ENCODE peak calls at places on chromosomes 13 and 19, in four cellular contexts. J is SJSA1, Q is heart left ventricle, P is IMR-90. K is an unnamed sample.

GRCh38 chr13:113641426-113641825 is 16.6 kb downstream of the ATP4B start:
- DNase-seq in J (no peak), Q (no peak), P (no peak), K (no peak)

GRCh38 chr13:73849292-73849691 is 284.9 kb downstream of the KLF12 start:
- DNase-seq in J (peak; percentile 26), Q (no peak), P (peak; percentile 52), K (peak; percentile 23)

GRCh38 chr19:42355896-42356295 is 30.5 kb downstream of the MEGF8 start:
- DNase-seq in J (no peak), Q (no peak), P (no peak), K (no peak)

GRCh38 chr19:18607222-18608101 is 863 bp upstream of the CRLF1 start:
- DNase-seq in J (no peak), Q (no peak), P (no peak), K (no peak)

GRCh38 chr13:81929988-81930387 is 1589.1 kb upstream of the SPRY2 start:
- DNase-seq in J (no peak), Q (no peak), P (no peak), K (no peak)

GRCh38 chr13:20716951-20717350 is 13.5 kb downstream of the IL17D start:
- DNase-seq in J (no peak), Q (no peak), P (no peak), K (no peak)

GRCh38 chr13:36766295-36766694 is 52.7 kb upstream of the RFXAP start:
- DNase-seq in J (peak; percentile 49), Q (no peak), P (peak; percentile 47), K (no peak)

GRCh38 chr19:4025317-4025716 is 17.8 kb downstream of the PIAS4 start:
- DNase-seq in J (no peak), Q (no peak), P (no peak), K (no peak)

GRCh38 chr19:39355253-39355652 is 13.0 kb downstream of the SAMD4B start:
- DNase-seq in J (no peak), Q (no peak), P (no peak), K (no peak)

GRCh38 chr13:68982961-68983619 is 1124.5 kb upstream of the ATXN8OS start:
- DNase-seq in J (no peak), Q (no peak), P (no peak), K (no peak)

GRCh38 chr13:27403252-27403678 is 21.2 kb upstream of the GTF3A start:
- DNase-seq in J (peak; percentile 47), Q (no peak), P (peak; percentile 65), K (peak; percentile 82)

GRCh38 chr13:30422056-30422914 is at the start of gene UBE2L5:
- DNase-seq in J (peak; percentile 55), Q (peak; percentile 82), P (peak; percentile 74), K (peak; percentile 89)

GRCh38 chr13:40799508-40799907 is 10.1 kb downstream of the SLC25A15 start:
- DNase-seq in J (no peak), Q (no peak), P (no peak), K (no peak)

GRCh38 chr19:7978196-7978825 is 27.1 kb downstream of the ELAVL1 start:
- DNase-seq in J (no peak), Q (no peak), P (peak; percentile 7), K (no peak)

GRCh38 chr13:107824636-107825035 is 390.7 kb downstream of the LIG4 start:
- DNase-seq in J (no peak), Q (no peak), P (no peak), K (no peak)

GRCh38 chr13:72620874-72621273 is 106.6 kb downstream of the MZT1 start:
- DNase-seq in J (no peak), Q (no peak), P (no peak), K (no peak)

GRCh38 chr13:51556740-51557139 is 27.5 kb upstream of the WDFY2 start:
- DNase-seq in J (no peak), Q (no peak), P (no peak), K (no peak)

GRCh38 chr19:474126-475078 is 13.6 kb upstream of the SHC2 start:
- DNase-seq in J (no peak), Q (peak; percentile 75), P (no peak), K (no peak)

GRCh38 chr19:42132851-42133528 is 744 bp upstream of the POU2F2 start:
- DNase-seq in J (peak; percentile 64), Q (peak; percentile 54), P (no peak), K (peak; percentile 50)

GRCh38 chr19:6117534-6117933 is 7.2 kb upstream of the RFX2 start:
- DNase-seq in J (no peak), Q (no peak), P (no peak), K (no peak)

GRCh38 chr19:38400361-38400760 is 2.5 kb upstream of the FAM98C start:
- DNase-seq in J (no peak), Q (no peak), P (no peak), K (no peak)

GRCh38 chr19:42285988-42286348 is 16.0 kb upstream of the PRR19 start:
- DNase-seq in J (no peak), Q (no peak), P (no peak), K (no peak)

GRCh38 chr19:16369664-16370576 is 45.3 kb downstream of the KLF2 start:
- DNase-seq in J (no peak), Q (peak; percentile 21), P (no peak), K (no peak)

GRCh38 chr19:28514166-28514565 is 698.8 kb downstream of the UQCRFS1 start:
- DNase-seq in J (no peak), Q (no peak), P (no peak), K (no peak)
- H3K27me3 ChIP-seq in J (no peaks in the 10 kb centered on the region), Q (no peaks in the 10 kb centered on the region), P (no peaks in the 10 kb centered on the region), K (no peaks in the 10 kb centered on the region)

GRCh38 chr19:35498984-35499383 is 8.7 kb upstream of the KRTDAP start:
- DNase-seq in J (no peak), Q (no peak), P (no peak), K (no peak)
- H3K4me3 ChIP-seq in J (no peak overlapping the region), Q (no peak overlapping the region), P (no peak overlapping the region), K (no peak overlapping the region)

GRCh38 chr13:53672005-53672404 is 643.4 kb downstream of the OLFM4 start:
- DNase-seq in J (no peak), Q (no peak), P (no peak), K (no peak)
- H3K9me3 ChIP-seq in J (no peaks in the 10 kb centered on the region), Q (no peaks in the 10 kb centered on the region), P (no peaks in the 10 kb centered on the region), K (no peaks in the 10 kb centered on the region)

GRCh38 chr19:49065905-49066512 is 1.4 kb upstream of the NTF4 start:
- DNase-seq in J (no peak), Q (no peak), P (no peak), K (no peak)

GRCh38 chr19:49064768-49065611 is at the start of gene NTF4:
- DNase-seq in J (no peak), Q (no peak), P (no peak), K (no peak)

GRCh38 chr19:49069026-49069425 is 3.5 kb downstream of the KCNA7 start:
- DNase-seq in J (no peak), Q (no peak), P (no peak), K (no peak)

GRCh38 chr19:49070416-49070815 is 2.1 kb downstream of the KCNA7 start:
- DNase-seq in J (no peak), Q (no peak), P (no peak), K (no peak)

GRCh38 chr19:49067554-49067953 is 2.9 kb upstream of the NTF4 start:
- DNase-seq in J (no peak), Q (no peak), P (no peak), K (no peak)
- H3K27me3 ChIP-seq in J (peaks cover 21% of the 10 kb centered on the region), Q (peaks cover 25% of the 10 kb centered on the region), P (peaks cover 59% of the 10 kb centered on the region), K (peaks cover 26% of the 10 kb centered on the region)

GRCh38 chr13:38819596-38819995 is 132.7 kb downstream of the FREM2 start:
- DNase-seq in J (no peak), Q (no peak), P (no peak), K (no peak)
- H3K4me3 ChIP-seq in J (no peak overlapping the region), Q (no peak overlapping the region), P (no peak overlapping the region), K (no peak overlapping the region)

GRCh38 chr13:64305246-64305645 is 2889.6 kb upstream of the PCDH20 start:
- DNase-seq in J (no peak), Q (no peak), P (peak; percentile 58), K (no peak)

GRCh38 chr13:64314286-64314685 is 2898.6 kb upstream of the PCDH20 start:
- DNase-seq in J (no peak), Q (no peak), P (peak; percentile 61), K (peak; percentile 27)

GRCh38 chr13:64311948-64312347 is 2896.3 kb upstream of the PCDH20 start:
- DNase-seq in J (no peak), Q (no peak), P (no peak), K (no peak)

GRCh38 chr13:64311112-64311511 is 2895.5 kb upstream of the PCDH20 start:
- DNase-seq in J (no peak), Q (no peak), P (no peak), K (no peak)
- H3K9me3 ChIP-seq in J (no peaks in the 10 kb centered on the region), Q (no peaks in the 10 kb centered on the region), P (no peaks in the 10 kb centered on the region), K (peaks cover 9% of the 10 kb centered on the region)

K was measured in MG63.